ENCODE peak calls at places on chromosome 21, in five cellular contexts. C is T-helper 2 cell treated with Interferon-gamma antibody and Interleukin-4, amounts not matched to agents 5 μg/mL and 100 μg/mL, for 36 hours; A is left ventricle myocardium inferior; N is activated naive CD4-positive, alpha-beta T cell treated with anti-CD3 and anti-CD28 coated beads, Interleukin-2, amount 10 ng/mL, durations not matched to agents 7 days and 5 days; L is heart right ventricle. W is an unnamed sample.

GRCh38 chr21:27645285-27645684 is 678.4 kb upstream of the ADAMTS5 start:
- DNase-seq in C (no peak), A (no peak), L (no peak), N (no peak), W (no peak)

GRCh38 chr21:45618287-45618686 is 25.2 kb upstream of the PCBP3 start:
- DNase-seq in N (no peak), C (no peak), A (no peak), L (no peak), W (no peak)

GRCh38 chr21:34952701-34953100 is 96.4 kb downstream of the RUNX1 start:
- DNase-seq in L (no peak), N (no peak), A (no peak), C (no peak), W (no peak)

GRCh38 chr21:30233228-30233627 is 17.3 kb upstream of the CLDN8 start:
- DNase-seq in L (no peak), A (no peak), C (no peak), N (no peak), W (no peak)

GRCh38 chr21:20418353-20418752 is 579.9 kb upstream of the NCAM2 start:
- DNase-seq in C (no peak), L (no peak), A (no peak), N (no peak), W (no peak)

GRCh38 chr21:39004776-39005605 is 178.3 kb downstream of the PSMG1 start:
- DNase-seq in L (peak; percentile 78), A (peak; percentile 64), C (no peak), N (peak; percentile 27), W (no peak)

GRCh38 chr21:17527711-17528110 is 14.9 kb downstream of the CXADR start:
- DNase-seq in N (no peak), C (no peak), A (no peak), L (no peak), W (no peak)

GRCh38 chr21:41360072-41360821 is 1.6 kb upstream of the MX2 start:
- DNase-seq in A (peak; percentile 33), L (no peak), C (no peak), N (no peak), W (no peak)

GRCh38 chr21:37032877-37033471 is 26.5 kb downstream of the RIPPLY3 start:
- DNase-seq in A (no peak), C (no peak), L (no peak), N (no peak), W (peak; percentile 4)